ENCODE peak calls at places on chromosome 18, in seven cellular contexts. W, A, M, G, J, T and H are unnamed samples.

GRCh38 chr18:70148539-70148938 is 56.9 kb downstream of the RTTN start:
- DNase-seq in W (no peak), A (no peak), M (no peak), G (no peak), J (no peak), T (no peak), H (no peak)

GRCh38 chr18:46174317-46175039 is 70.3 kb downstream of the HAUS1 start:
- DNase-seq in W (peak; percentile 54), A (peak; percentile 33), M (peak; percentile 51), G (peak; percentile 30), J (peak; percentile 30), T (no peak), H (no peak)

GRCh38 chr18:49100226-49100968 is 149.6 kb upstream of the SMAD7 start:
- DNase-seq in W (no peak), A (no peak), M (no peak), G (no peak), J (peak; percentile 35), T (no peak), H (no peak)

GRCh38 chr18:77147418-77147852 is 14.9 kb upstream of the MBP start:
- DNase-seq in W (no peak), A (no peak), M (no peak), G (no peak), J (peak; percentile 52), T (no peak), H (no peak)

GRCh38 chr18:23462876-23463275 is 9.8 kb downstream of the RIOK3 start:
- DNase-seq in W (no peak), A (no peak), M (no peak), G (no peak), J (peak; percentile 60), T (no peak), H (no peak)

GRCh38 chr18:10020176-10020575 is 106.4 kb downstream of the VAPA start:
- DNase-seq in W (no peak), A (no peak), M (no peak), G (peak; percentile 17), J (no peak), T (no peak), H (no peak)

GRCh38 chr18:60893331-60894114 is 439.7 kb upstream of the CDH20 start:
- DNase-seq in W (no peak), A (no peak), M (no peak), G (no peak), J (no peak), T (peak; percentile 72), H (no peak)

GRCh38 chr18:31931163-31931885 is 11.6 kb downstream of the TRAPPC8 start:
- DNase-seq in W (no peak), A (no peak), M (no peak), G (peak; percentile 1), J (peak; percentile 26), T (peak; percentile 86), H (peak; percentile 57)

GRCh38 chr18:54013452-54013851 is 211.0 kb downstream of the MBD2 start:
- DNase-seq in W (no peak), A (no peak), M (no peak), G (no peak), J (no peak), T (no peak), H (no peak)

GRCh38 chr18:54387631-54388030 is 29.9 kb downstream of the C18orf54 start:
- DNase-seq in W (no peak), A (no peak), M (no peak), G (no peak), J (no peak), T (no peak), H (no peak)

GRCh38 chr18:54883816-54884604 is 55.7 kb downstream of the RAB27B start:
- DNase-seq in W (no peak), A (no peak), M (no peak), G (no peak), J (peak; percentile 25), T (no peak), H (no peak)

GRCh38 chr18:61926532-61926931 is 33.7 kb upstream of the RNF152 start:
- DNase-seq in W (no peak), A (no peak), M (no peak), G (no peak), J (no peak), T (no peak), H (no peak)

GRCh38 chr18:9087144-9087543 is 15.4 kb upstream of the NDUFV2 start:
- DNase-seq in W (no peak), A (no peak), M (no peak), G (no peak), J (no peak), T (no peak), H (no peak)

GRCh38 chr18:78701753-78702409 is 277.7 kb upstream of the SALL3 start:
- DNase-seq in W (no peak), A (no peak), M (no peak), G (no peak), J (no peak), T (no peak), H (no peak)

GRCh38 chr18:8426401-8426800 is 182.8 kb upstream of the RAB12 start:
- DNase-seq in W (no peak), A (peak; percentile 22), M (no peak), G (no peak), J (no peak), T (no peak), H (no peak)

GRCh38 chr18:43017622-43018021 is 97.9 kb downstream of the RIT2 start:
- DNase-seq in W (no peak), A (no peak), M (no peak), G (no peak), J (no peak), T (no peak), H (no peak)

GRCh38 chr18:79522451-79523220 is 126.9 kb downstream of the NFATC1 start:
- DNase-seq in W (peak; percentile 89), A (peak; percentile 32), M (no peak), G (no peak), J (no peak), T (no peak), H (no peak)

GRCh38 chr18:41323044-41323443 is 632.0 kb upstream of the PIK3C3 start:
- DNase-seq in W (no peak), A (no peak), M (no peak), G (no peak), J (peak; percentile 54), T (no peak), H (no peak)

GRCh38 chr18:61882296-61883004 is 10.4 kb downstream of the RNF152 start:
- DNase-seq in W (no peak), A (no peak), M (no peak), G (peak; percentile 63), J (peak; percentile 19), T (no peak), H (no peak)

GRCh38 chr18:14999085-14999975 is 251.4 kb downstream of the ANKRD30B start:
- DNase-seq in W (no peak), A (no peak), M (no peak), G (no peak), J (no peak), T (no peak), H (no peak)

GRCh38 chr18:32332708-32333107 is 138.0 kb downstream of the GAREM1 start:
- DNase-seq in W (no peak), A (no peak), M (no peak), G (no peak), J (no peak), T (no peak), H (no peak)

GRCh38 chr18:79740741-79741700 is 56.7 kb upstream of the KCNG2 start:
- DNase-seq in W (peak; percentile 37), A (no peak), M (no peak), G (no peak), J (no peak), T (no peak), H (peak; percentile 45)

GRCh38 chr18:76980663-76981387 is 151.8 kb downstream of the MBP start:
- DNase-seq in W (no peak), A (peak; percentile 18), M (no peak), G (no peak), J (no peak), T (no peak), H (no peak)

GRCh38 chr18:6744816-6745455 is 15.4 kb downstream of the ARHGAP28 start:
- DNase-seq in W (no peak), A (no peak), M (no peak), G (no peak), J (peak; percentile 30), T (no peak), H (no peak)

GRCh38 chr18:54946149-54946581 is 13.1 kb downstream of the CCDC68 start:
- DNase-seq in W (peak; percentile 90), A (peak; percentile 91), M (no peak), G (no peak), J (peak; percentile 33), T (no peak), H (no peak)